ENCODE peak calls at places on chromosomes 6 and 20, in four cellular contexts. One of them, this sample, is unnamed.

GRCh38 chr20:5171074-5171789 is 44.4 kb downstream of the CDS2 start:
- DNase-seq in uterus: peak
- DNase-seq in RWPE2: no peak
- DNase-seq in left ventricle myocardium inferior: peak
- DNase-seq in this sample: no peak

GRCh38 chr6:170086639-170087420 is 204.0 kb downstream of the DLL1 start:
- DNase-seq in left ventricle myocardium inferior: peak
- DNase-seq in uterus: peak
- DNase-seq in RWPE2: peak
- DNase-seq in this sample: no peak

GRCh38 chr6:151999194-151999593 is 191.7 kb downstream of the ESR1 start:
- DNase-seq in RWPE2: no peak
- DNase-seq in uterus: no peak
- DNase-seq in left ventricle myocardium inferior: no peak
- DNase-seq in this sample: peak

GRCh38 chr20:3350412-3350811 is 57.1 kb downstream of the DNAAF9 start:
- DNase-seq in RWPE2: no peak
- DNase-seq in uterus: no peak
- DNase-seq in left ventricle myocardium inferior: no peak
- DNase-seq in this sample: no peak

GRCh38 chr6:127180421-127180820 is 62.0 kb downstream of the RSPO3 start:
- DNase-seq in uterus: no peak
- DNase-seq in RWPE2: no peak
- DNase-seq in left ventricle myocardium inferior: no peak
- DNase-seq in this sample: no peak

GRCh38 chr6:45323656-45324224 is 4.4 kb upstream of the RUNX2 start:
- DNase-seq in left ventricle myocardium inferior: no peak
- DNase-seq in uterus: no peak
- DNase-seq in RWPE2: no peak
- DNase-seq in this sample: no peak

GRCh38 chr20:53769041-53769440 is 175.4 kb upstream of the ZNF217 start:
- DNase-seq in RWPE2: no peak
- DNase-seq in uterus: no peak
- DNase-seq in left ventricle myocardium inferior: no peak
- DNase-seq in this sample: no peak

GRCh38 chr6:34465551-34466241 is at the start of gene PACSIN1:
- DNase-seq in RWPE2: no peak
- DNase-seq in uterus: no peak
- DNase-seq in left ventricle myocardium inferior: peak
- DNase-seq in this sample: no peak

GRCh38 chr6:7215140-7215539 is 97.9 kb downstream of the SSR1 start:
- DNase-seq in left ventricle myocardium inferior: no peak
- DNase-seq in uterus: no peak
- DNase-seq in RWPE2: no peak
- DNase-seq in this sample: no peak

GRCh38 chr20:49529470-49529869 is 38.5 kb downstream of the PTGIS start:
- DNase-seq in left ventricle myocardium inferior: no peak
- DNase-seq in RWPE2: peak
- DNase-seq in uterus: no peak
- DNase-seq in this sample: peak

GRCh38 chr20:14197097-14197496 is 140.3 kb downstream of the FLRT3 start:
- DNase-seq in left ventricle myocardium inferior: no peak
- DNase-seq in uterus: no peak
- DNase-seq in RWPE2: no peak
- DNase-seq in this sample: no peak

GRCh38 chr6:20274115-20274514 is 61.8 kb upstream of the MBOAT1 start:
- DNase-seq in RWPE2: no peak
- DNase-seq in uterus: no peak
- DNase-seq in left ventricle myocardium inferior: no peak
- DNase-seq in this sample: no peak

GRCh38 chr6:16769131-16769985 is 8.1 kb upstream of the ATXN1 start:
- DNase-seq in RWPE2: peak
- DNase-seq in left ventricle myocardium inferior: no peak
- DNase-seq in uterus: peak
- DNase-seq in this sample: peak

GRCh38 chr6:157453978-157454377 is 73.0 kb downstream of the ZDHHC14 start:
- DNase-seq in RWPE2: no peak
- DNase-seq in uterus: no peak
- DNase-seq in left ventricle myocardium inferior: no peak
- DNase-seq in this sample: no peak

GRCh38 chr6:40950986-40951730 is 87.9 kb downstream of the UNC5CL start:
- DNase-seq in left ventricle myocardium inferior: no peak
- DNase-seq in RWPE2: no peak
- DNase-seq in uterus: no peak
- DNase-seq in this sample: peak

GRCh38 chr6:34120953-34121675 is 24.8 kb downstream of the GRM4 start:
- DNase-seq in uterus: no peak
- DNase-seq in RWPE2: no peak
- DNase-seq in left ventricle myocardium inferior: no peak
- DNase-seq in this sample: no peak

GRCh38 chr6:126076992-126077664 is 90.8 kb downstream of the TRMT11 start:
- DNase-seq in left ventricle myocardium inferior: no peak
- DNase-seq in uterus: peak
- DNase-seq in RWPE2: no peak
- DNase-seq in this sample: no peak

GRCh38 chr6:21527731-21528130 is 65.8 kb upstream of the SOX4 start:
- DNase-seq in RWPE2: no peak
- DNase-seq in uterus: no peak
- DNase-seq in left ventricle myocardium inferior: no peak
- DNase-seq in this sample: no peak
- TF ChIP-seq CTCF in RWPE2: no peak
- TF ChIP-seq CTCF in uterus: no peak
- TF ChIP-seq CTCF in left ventricle myocardium inferior: no peak
- TF ChIP-seq CTCF in this sample: no peak

GRCh38 chr20:34925981-34926380 is 29.6 kb downstream of the GSS start:
- DNase-seq in uterus: no peak
- DNase-seq in left ventricle myocardium inferior: no peak
- DNase-seq in RWPE2: no peak
- DNase-seq in this sample: no peak

GRCh38 chr20:34925341-34925740 is 30.3 kb downstream of the GSS start:
- DNase-seq in RWPE2: no peak
- DNase-seq in uterus: no peak
- DNase-seq in left ventricle myocardium inferior: no peak
- DNase-seq in this sample: no peak

GRCh38 chr20:34921436-34921835 is 34.2 kb downstream of the GSS start:
- DNase-seq in uterus: no peak
- DNase-seq in RWPE2: no peak
- DNase-seq in left ventricle myocardium inferior: no peak
- DNase-seq in this sample: no peak

GRCh38 chr20:34922654-34923381 is 32.8 kb downstream of the GSS start:
- DNase-seq in left ventricle myocardium inferior: no peak
- DNase-seq in uterus: peak
- DNase-seq in RWPE2: peak
- DNase-seq in this sample: peak

GRCh38 chr20:34923414-34923813 is 32.2 kb downstream of the GSS start:
- DNase-seq in left ventricle myocardium inferior: no peak
- DNase-seq in uterus: no peak
- DNase-seq in RWPE2: no peak
- DNase-seq in this sample: no peak
- H3K27ac ChIP-seq in left ventricle myocardium inferior: peak
- H3K27ac ChIP-seq in uterus: peak
- H3K27ac ChIP-seq in RWPE2: peak
- H3K27ac ChIP-seq in this sample: peak

GRCh38 chr6:13099771-13100170 is 228.6 kb downstream of the TBC1D7 start:
- DNase-seq in RWPE2: no peak
- DNase-seq in uterus: no peak
- DNase-seq in left ventricle myocardium inferior: no peak
- DNase-seq in this sample: no peak
- TF ChIP-seq CTCF in RWPE2: no peak
- TF ChIP-seq CTCF in uterus: no peak
- TF ChIP-seq CTCF in left ventricle myocardium inferior: peak
- TF ChIP-seq CTCF in this sample: peak

DNA sequence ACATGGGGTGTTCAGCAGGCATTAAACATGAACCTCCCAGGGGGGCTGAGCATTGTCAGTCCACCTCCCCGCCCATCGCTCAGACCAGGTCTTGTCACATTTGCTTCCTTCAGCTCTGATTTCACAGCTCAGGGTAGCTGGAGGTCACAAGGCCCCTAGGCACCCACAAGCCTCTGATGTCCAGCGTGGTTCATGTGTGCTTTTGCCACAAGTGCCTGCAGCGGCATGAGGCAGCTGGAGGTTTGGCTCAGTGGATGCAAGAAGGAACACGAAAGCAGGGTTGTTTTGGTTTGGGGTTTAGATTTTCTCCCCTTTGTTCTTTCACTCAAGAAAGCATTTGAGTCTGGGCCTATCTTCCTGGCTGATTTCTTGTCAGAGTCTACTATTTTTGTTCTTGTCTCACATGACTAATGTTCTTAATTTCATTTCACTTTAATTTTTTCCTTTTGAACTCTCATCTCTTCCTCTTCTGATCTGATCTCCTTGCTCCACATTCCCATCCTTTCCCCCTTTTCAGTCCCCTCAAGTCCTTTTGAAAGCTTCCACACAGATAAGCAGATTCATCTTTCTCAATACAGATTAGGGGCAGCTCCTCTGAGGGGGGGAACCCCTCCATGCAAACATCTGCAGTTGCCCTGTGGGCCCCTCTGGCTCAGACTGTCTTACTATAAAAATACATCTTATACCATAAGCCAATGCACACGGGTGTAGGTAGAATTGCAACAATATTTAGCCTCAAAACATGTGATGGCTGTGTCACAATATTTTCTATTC is 68.1 kb upstream of the CEP85L start:
- DNase-seq in left ventricle myocardium inferior: no peak
- DNase-seq in uterus: no peak
- DNase-seq in RWPE2: no peak
- DNase-seq in this sample: no peak
- H3K27ac ChIP-seq in left ventricle myocardium inferior: no peak
- H3K27ac ChIP-seq in uterus: no peak
- H3K27ac ChIP-seq in RWPE2: no peak
- H3K27ac ChIP-seq in this sample: no peak

GRCh38 chr6:27601668-27602254 is 128.9 kb upstream of the ZNF184 start:
- DNase-seq in uterus: no peak
- DNase-seq in left ventricle myocardium inferior: no peak
- DNase-seq in RWPE2: no peak
- DNase-seq in this sample: no peak

GRCh38 chr6:27605401-27606342 is 132.8 kb upstream of the ZNF184 start:
- DNase-seq in uterus: no peak
- DNase-seq in left ventricle myocardium inferior: no peak
- DNase-seq in RWPE2: peak
- DNase-seq in this sample: no peak

GRCh38 chr6:27604986-27605385 is 132.1 kb upstream of the ZNF184 start:
- DNase-seq in RWPE2: no peak
- DNase-seq in left ventricle myocardium inferior: no peak
- DNase-seq in uterus: no peak
- DNase-seq in this sample: no peak

GRCh38 chr6:27599859-27600532 is 127.1 kb upstream of the ZNF184 start:
- DNase-seq in left ventricle myocardium inferior: no peak
- DNase-seq in RWPE2: no peak
- DNase-seq in uterus: no peak
- DNase-seq in this sample: no peak
- TF ChIP-seq CTCF in left ventricle myocardium inferior: no peak
- TF ChIP-seq CTCF in RWPE2: no peak
- TF ChIP-seq CTCF in uterus: no peak
- TF ChIP-seq CTCF in this sample: no peak

DNA sequence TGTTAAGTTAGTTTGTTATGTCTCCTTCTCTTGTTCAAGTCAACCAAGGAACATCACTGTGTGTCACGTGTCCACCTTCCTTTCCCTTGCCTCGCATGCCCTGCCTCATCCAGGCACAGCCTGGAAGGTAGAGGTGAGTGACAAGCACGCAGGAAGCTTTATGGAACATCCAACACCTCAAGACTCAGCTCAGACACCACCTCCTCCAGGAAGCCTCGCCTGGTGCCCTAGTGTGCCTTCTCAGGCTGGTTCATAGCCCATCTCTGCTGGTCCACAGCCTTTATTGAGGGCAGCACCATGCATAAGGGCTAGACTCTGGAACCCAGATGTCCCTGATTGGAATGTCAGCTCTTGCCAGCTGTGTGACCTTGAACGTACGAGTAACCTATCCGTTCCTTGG is 224.3 kb downstream of the ANKRD60 start:
- DNase-seq in RWPE2: peak
- DNase-seq in uterus: no peak
- DNase-seq in left ventricle myocardium inferior: no peak
- DNase-seq in this sample: no peak
- H3K27ac ChIP-seq in RWPE2: no peak
- H3K27ac ChIP-seq in uterus: no peak
- H3K27ac ChIP-seq in left ventricle myocardium inferior: no peak
- H3K27ac ChIP-seq in this sample: no peak

DNA sequence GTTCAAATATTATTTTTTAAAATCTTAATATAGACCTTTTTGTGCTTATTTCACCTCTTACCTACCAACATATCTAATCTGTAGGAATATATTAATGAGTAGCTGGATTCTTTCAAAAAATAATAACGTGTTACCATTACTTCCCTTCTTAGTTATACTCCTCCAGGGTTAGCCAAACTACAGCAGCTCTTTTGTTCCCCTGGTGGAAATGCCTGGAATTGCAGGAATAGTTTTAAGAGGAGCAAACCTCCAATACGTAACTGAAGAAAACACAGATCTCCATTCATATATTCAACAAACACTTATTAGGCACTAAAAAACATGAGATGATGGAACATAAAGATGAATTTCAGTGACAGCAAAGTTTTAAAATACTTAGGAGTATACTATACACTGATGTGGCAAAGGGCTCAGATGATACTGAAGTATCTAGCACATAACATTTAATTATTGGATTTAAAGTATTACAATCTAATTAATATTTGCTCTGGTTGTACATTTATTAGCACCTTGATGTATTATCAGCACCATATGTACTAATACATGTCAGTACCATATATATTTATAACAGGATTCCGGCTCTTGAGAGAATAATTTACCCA is 78.3 kb downstream of the TBX18 start:
- DNase-seq in RWPE2: no peak
- DNase-seq in uterus: no peak
- DNase-seq in left ventricle myocardium inferior: no peak
- DNase-seq in this sample: peak
- TF ChIP-seq CTCF in RWPE2: peak
- TF ChIP-seq CTCF in uterus: no peak
- TF ChIP-seq CTCF in left ventricle myocardium inferior: peak
- TF ChIP-seq CTCF in this sample: peak

GRCh38 chr6:108896111-108896661 is 48.0 kb downstream of the ARMC2 start:
- DNase-seq in RWPE2: no peak
- DNase-seq in uterus: no peak
- DNase-seq in left ventricle myocardium inferior: no peak
- DNase-seq in this sample: peak
- H3K27ac ChIP-seq in RWPE2: peak
- H3K27ac ChIP-seq in uterus: peak
- H3K27ac ChIP-seq in left ventricle myocardium inferior: peak
- H3K27ac ChIP-seq in this sample: no peak

GRCh38 chr20:62795023-62795761 is 1.1 kb upstream of the MRGBP start:
- DNase-seq in RWPE2: no peak
- DNase-seq in uterus: no peak
- DNase-seq in left ventricle myocardium inferior: no peak
- DNase-seq in this sample: peak
- TF ChIP-seq CTCF in RWPE2: no peak
- TF ChIP-seq CTCF in uterus: no peak
- TF ChIP-seq CTCF in left ventricle myocardium inferior: no peak
- TF ChIP-seq CTCF in this sample: no peak